ENCODE peak calls at places on chromosomes 1 and 21, in ten cellular contexts. One of them, this sample, is unnamed.

GRCh38 chr1:233679030-233679429 is 65.1 kb downstream of the KCNK1 start:
- DNase-seq in NCI-H2029: no peak
- DNase-seq in NCI-H1105 treated with DMSO at 0.1 percent for 48 hours: no peak
- DNase-seq in RWPE1: no peak
- DNase-seq in HT-29: no peak
- DNase-seq in GM23338: no peak
- DNase-seq in M059J: no peak
- DNase-seq in NCI-H774: no peak
- DNase-seq in activated T-cell treated with anti-CD3 and anti-CD28 coated beads for 1 hour: no peak
- DNase-seq in hepatocyte: no peak
- DNase-seq in this sample: no peak

GRCh38 chr21:36661511-36662309 is 37.2 kb upstream of the SIM2 start:
- DNase-seq in NCI-H1105 treated with DMSO at 0.1 percent for 48 hours: no peak
- DNase-seq in GM23338: peak; percentile 78
- DNase-seq in activated T-cell treated with anti-CD3 and anti-CD28 coated beads for 1 hour: no peak
- DNase-seq in RWPE1: peak; percentile 11
- DNase-seq in HT-29: peak; percentile 55
- DNase-seq in NCI-H2029: peak; percentile 36
- DNase-seq in NCI-H774: peak; percentile 21
- DNase-seq in M059J: peak; percentile 65
- DNase-seq in hepatocyte: peak; percentile 43
- DNase-seq in this sample: no peak

GRCh38 chr21:38984568-38984967 is 178.8 kb downstream of the ETS2 start:
- DNase-seq in hepatocyte: no peak
- DNase-seq in M059J: no peak
- DNase-seq in NCI-H774: no peak
- DNase-seq in HT-29: no peak
- DNase-seq in NCI-H1105 treated with DMSO at 0.1 percent for 48 hours: no peak
- DNase-seq in activated T-cell treated with anti-CD3 and anti-CD28 coated beads for 1 hour: no peak
- DNase-seq in NCI-H2029: no peak
- DNase-seq in GM23338: no peak
- DNase-seq in RWPE1: no peak
- DNase-seq in this sample: no peak

GRCh38 chr1:116373451-116374339 is 651 bp downstream of the ATP1A1 start:
- DNase-seq in NCI-H774: peak; percentile 16
- DNase-seq in NCI-H2029: no peak
- DNase-seq in NCI-H1105 treated with DMSO at 0.1 percent for 48 hours: peak; percentile 48
- DNase-seq in hepatocyte: peak; percentile 68
- DNase-seq in RWPE1: no peak
- DNase-seq in HT-29: peak; percentile 52
- DNase-seq in M059J: peak; percentile 65
- DNase-seq in GM23338: peak; percentile 72
- DNase-seq in activated T-cell treated with anti-CD3 and anti-CD28 coated beads for 1 hour: peak; percentile 45
- DNase-seq in this sample: peak; percentile 62

GRCh38 chr1:219574484-219575087 is 38.3 kb downstream of the ZC3H11B start:
- DNase-seq in NCI-H2029: no peak
- DNase-seq in hepatocyte: no peak
- DNase-seq in NCI-H774: no peak
- DNase-seq in RWPE1: no peak
- DNase-seq in NCI-H1105 treated with DMSO at 0.1 percent for 48 hours: no peak
- DNase-seq in GM23338: peak; percentile 23
- DNase-seq in HT-29: no peak
- DNase-seq in activated T-cell treated with anti-CD3 and anti-CD28 coated beads for 1 hour: no peak
- DNase-seq in M059J: no peak
- DNase-seq in this sample: no peak

GRCh38 chr1:15848143-15848928 is 829 bp downstream of the SPEN start:
- DNase-seq in NCI-H774: no peak
- DNase-seq in RWPE1: no peak
- DNase-seq in NCI-H2029: no peak
- DNase-seq in HT-29: peak; percentile 39
- DNase-seq in NCI-H1105 treated with DMSO at 0.1 percent for 48 hours: peak; percentile 40
- DNase-seq in activated T-cell treated with anti-CD3 and anti-CD28 coated beads for 1 hour: peak; percentile 40
- DNase-seq in GM23338: peak; percentile 65
- DNase-seq in hepatocyte: peak; percentile 58
- DNase-seq in M059J: peak; percentile 54
- DNase-seq in this sample: peak; percentile 29

GRCh38 chr1:172917972-172918371 is 132.8 kb downstream of the TNFSF18 start:
- DNase-seq in NCI-H1105 treated with DMSO at 0.1 percent for 48 hours: no peak
- DNase-seq in RWPE1: peak; percentile 97
- DNase-seq in GM23338: no peak
- DNase-seq in HT-29: no peak
- DNase-seq in NCI-H774: no peak
- DNase-seq in hepatocyte: peak; percentile 45
- DNase-seq in NCI-H2029: no peak
- DNase-seq in M059J: peak; percentile 99
- DNase-seq in activated T-cell treated with anti-CD3 and anti-CD28 coated beads for 1 hour: no peak
- DNase-seq in this sample: no peak

GRCh38 chr21:29904359-29905282 is 35.2 kb downstream of the GRIK1 start:
- DNase-seq in M059J: peak; percentile 17
- DNase-seq in activated T-cell treated with anti-CD3 and anti-CD28 coated beads for 1 hour: no peak
- DNase-seq in RWPE1: peak; percentile 12
- DNase-seq in HT-29: no peak
- DNase-seq in NCI-H1105 treated with DMSO at 0.1 percent for 48 hours: no peak
- DNase-seq in NCI-H2029: no peak
- DNase-seq in GM23338: peak; percentile 17
- DNase-seq in NCI-H774: no peak
- DNase-seq in hepatocyte: no peak
- DNase-seq in this sample: no peak

GRCh38 chr21:41711416-41712023 is 55.3 kb downstream of the RIPK4 start:
- DNase-seq in M059J: no peak
- DNase-seq in activated T-cell treated with anti-CD3 and anti-CD28 coated beads for 1 hour: no peak
- DNase-seq in RWPE1: no peak
- DNase-seq in NCI-H1105 treated with DMSO at 0.1 percent for 48 hours: no peak
- DNase-seq in GM23338: no peak
- DNase-seq in hepatocyte: no peak
- DNase-seq in HT-29: peak; percentile 56
- DNase-seq in NCI-H774: no peak
- DNase-seq in NCI-H2029: no peak
- DNase-seq in this sample: no peak

GRCh38 chr1:157099633-157100009 is at the start of gene ETV3L:
- DNase-seq in NCI-H1105 treated with DMSO at 0.1 percent for 48 hours: no peak
- DNase-seq in hepatocyte: no peak
- DNase-seq in HT-29: no peak
- DNase-seq in M059J: no peak
- DNase-seq in RWPE1: no peak
- DNase-seq in activated T-cell treated with anti-CD3 and anti-CD28 coated beads for 1 hour: no peak
- DNase-seq in NCI-H774: no peak
- DNase-seq in GM23338: no peak
- DNase-seq in NCI-H2029: no peak
- DNase-seq in this sample: no peak

GRCh38 chr1:218739426-218739825 is 394.3 kb downstream of the TGFB2 start:
- DNase-seq in NCI-H774: no peak
- DNase-seq in NCI-H1105 treated with DMSO at 0.1 percent for 48 hours: no peak
- DNase-seq in HT-29: no peak
- DNase-seq in RWPE1: no peak
- DNase-seq in activated T-cell treated with anti-CD3 and anti-CD28 coated beads for 1 hour: no peak
- DNase-seq in M059J: no peak
- DNase-seq in GM23338: no peak
- DNase-seq in hepatocyte: no peak
- DNase-seq in NCI-H2029: no peak
- DNase-seq in this sample: no peak

GRCh38 chr1:58652351-58653184 is 47.3 kb downstream of the MYSM1 start:
- DNase-seq in activated T-cell treated with anti-CD3 and anti-CD28 coated beads for 1 hour: peak; percentile 36
- DNase-seq in NCI-H1105 treated with DMSO at 0.1 percent for 48 hours: peak; percentile 82
- DNase-seq in M059J: peak; percentile 75
- DNase-seq in NCI-H774: peak; percentile 64
- DNase-seq in NCI-H2029: peak; percentile 84
- DNase-seq in GM23338: peak; percentile 90
- DNase-seq in hepatocyte: peak; percentile 90
- DNase-seq in HT-29: peak; percentile 77
- DNase-seq in RWPE1: peak; percentile 66
- DNase-seq in this sample: peak; percentile 81

GRCh38 chr1:179817789-179818188 is 59.8 kb downstream of the TOR1AIP2 start:
- DNase-seq in HT-29: no peak
- DNase-seq in GM23338: no peak
- DNase-seq in NCI-H1105 treated with DMSO at 0.1 percent for 48 hours: no peak
- DNase-seq in NCI-H774: no peak
- DNase-seq in hepatocyte: no peak
- DNase-seq in activated T-cell treated with anti-CD3 and anti-CD28 coated beads for 1 hour: no peak
- DNase-seq in RWPE1: no peak
- DNase-seq in NCI-H2029: no peak
- DNase-seq in M059J: peak; percentile 9
- DNase-seq in this sample: no peak

GRCh38 chr1:167670563-167670962 is 40.5 kb downstream of the RCSD1 start:
- DNase-seq in RWPE1: no peak
- DNase-seq in NCI-H774: no peak
- DNase-seq in M059J: no peak
- DNase-seq in NCI-H1105 treated with DMSO at 0.1 percent for 48 hours: no peak
- DNase-seq in HT-29: no peak
- DNase-seq in GM23338: no peak
- DNase-seq in NCI-H2029: no peak
- DNase-seq in hepatocyte: no peak
- DNase-seq in activated T-cell treated with anti-CD3 and anti-CD28 coated beads for 1 hour: no peak
- DNase-seq in this sample: no peak

GRCh38 chr1:230867119-230867902 is 1.0 kb downstream of the C1orf198 start:
- DNase-seq in GM23338: no peak
- DNase-seq in RWPE1: no peak
- DNase-seq in NCI-H2029: no peak
- DNase-seq in NCI-H1105 treated with DMSO at 0.1 percent for 48 hours: no peak
- DNase-seq in NCI-H774: no peak
- DNase-seq in hepatocyte: no peak
- DNase-seq in activated T-cell treated with anti-CD3 and anti-CD28 coated beads for 1 hour: no peak
- DNase-seq in M059J: peak; percentile 58
- DNase-seq in HT-29: peak; percentile 51
- DNase-seq in this sample: no peak

GRCh38 chr1:205791568-205792180 is 16.4 kb upstream of the RAB29 start:
- DNase-seq in NCI-H2029: no peak
- DNase-seq in activated T-cell treated with anti-CD3 and anti-CD28 coated beads for 1 hour: peak; percentile 53
- DNase-seq in M059J: peak; percentile 67
- DNase-seq in NCI-H774: peak; percentile 30
- DNase-seq in hepatocyte: peak; percentile 77
- DNase-seq in HT-29: peak; percentile 83
- DNase-seq in RWPE1: peak; percentile 88
- DNase-seq in NCI-H1105 treated with DMSO at 0.1 percent for 48 hours: peak; percentile 53
- DNase-seq in GM23338: peak; percentile 81
- DNase-seq in this sample: peak; percentile 36

GRCh38 chr1:1562556-1563195 is 12.0 kb downstream of the SSU72 start:
- DNase-seq in RWPE1: no peak
- DNase-seq in NCI-H774: no peak
- DNase-seq in GM23338: no peak
- DNase-seq in activated T-cell treated with anti-CD3 and anti-CD28 coated beads for 1 hour: no peak
- DNase-seq in NCI-H1105 treated with DMSO at 0.1 percent for 48 hours: no peak
- DNase-seq in HT-29: no peak
- DNase-seq in hepatocyte: no peak
- DNase-seq in NCI-H2029: no peak
- DNase-seq in M059J: no peak
- DNase-seq in this sample: no peak

GRCh38 chr21:33212159-33212851 is 17.4 kb upstream of the IFNAR2 start:
- DNase-seq in activated T-cell treated with anti-CD3 and anti-CD28 coated beads for 1 hour: no peak
- DNase-seq in NCI-H774: no peak
- DNase-seq in NCI-H1105 treated with DMSO at 0.1 percent for 48 hours: no peak
- DNase-seq in HT-29: no peak
- DNase-seq in NCI-H2029: no peak
- DNase-seq in M059J: no peak
- DNase-seq in hepatocyte: peak; percentile 56
- DNase-seq in RWPE1: no peak
- DNase-seq in GM23338: no peak
- DNase-seq in this sample: no peak

GRCh38 chr1:151513626-151514101 is 2.5 kb downstream of the CGN start:
- DNase-seq in GM23338: peak; percentile 62
- DNase-seq in RWPE1: peak; percentile 57
- DNase-seq in HT-29: peak; percentile 98
- DNase-seq in M059J: no peak
- DNase-seq in NCI-H2029: peak; percentile 86
- DNase-seq in hepatocyte: peak; percentile 88
- DNase-seq in activated T-cell treated with anti-CD3 and anti-CD28 coated beads for 1 hour: no peak
- DNase-seq in NCI-H774: no peak
- DNase-seq in NCI-H1105 treated with DMSO at 0.1 percent for 48 hours: no peak
- DNase-seq in this sample: no peak

GRCh38 chr1:20086800-20087199 is 16.8 kb downstream of the PLA2G5 start:
- DNase-seq in RWPE1: no peak
- DNase-seq in hepatocyte: no peak
- DNase-seq in NCI-H774: no peak
- DNase-seq in NCI-H2029: no peak
- DNase-seq in NCI-H1105 treated with DMSO at 0.1 percent for 48 hours: no peak
- DNase-seq in HT-29: no peak
- DNase-seq in activated T-cell treated with anti-CD3 and anti-CD28 coated beads for 1 hour: no peak
- DNase-seq in GM23338: no peak
- DNase-seq in M059J: no peak
- DNase-seq in this sample: no peak

GRCh38 chr1:246513619-246514343 is 6.7 kb upstream of the SMYD3 start:
- DNase-seq in GM23338: no peak
- DNase-seq in M059J: no peak
- DNase-seq in RWPE1: no peak
- DNase-seq in NCI-H1105 treated with DMSO at 0.1 percent for 48 hours: no peak
- DNase-seq in NCI-H774: no peak
- DNase-seq in hepatocyte: no peak
- DNase-seq in activated T-cell treated with anti-CD3 and anti-CD28 coated beads for 1 hour: no peak
- DNase-seq in HT-29: no peak
- DNase-seq in NCI-H2029: no peak
- DNase-seq in this sample: no peak

GRCh38 chr1:76176020-76176419 is 101.5 kb downstream of the ST6GALNAC3 start:
- DNase-seq in M059J: no peak
- DNase-seq in RWPE1: no peak
- DNase-seq in activated T-cell treated with anti-CD3 and anti-CD28 coated beads for 1 hour: no peak
- DNase-seq in NCI-H1105 treated with DMSO at 0.1 percent for 48 hours: no peak
- DNase-seq in NCI-H2029: no peak
- DNase-seq in GM23338: no peak
- DNase-seq in hepatocyte: no peak
- DNase-seq in HT-29: no peak
- DNase-seq in NCI-H774: no peak
- DNase-seq in this sample: no peak

GRCh38 chr1:93958351-93959101 is 49.3 kb upstream of the GCLM start:
- DNase-seq in hepatocyte: no peak
- DNase-seq in RWPE1: no peak
- DNase-seq in GM23338: no peak
- DNase-seq in HT-29: no peak
- DNase-seq in activated T-cell treated with anti-CD3 and anti-CD28 coated beads for 1 hour: no peak
- DNase-seq in M059J: no peak
- DNase-seq in NCI-H774: no peak
- DNase-seq in NCI-H1105 treated with DMSO at 0.1 percent for 48 hours: no peak
- DNase-seq in NCI-H2029: no peak
- DNase-seq in this sample: no peak

GRCh38 chr21:33031562-33031961 is 5.8 kb downstream of the OLIG2 start:
- DNase-seq in M059J: no peak
- DNase-seq in NCI-H1105 treated with DMSO at 0.1 percent for 48 hours: no peak
- DNase-seq in activated T-cell treated with anti-CD3 and anti-CD28 coated beads for 1 hour: no peak
- DNase-seq in HT-29: no peak
- DNase-seq in GM23338: no peak
- DNase-seq in NCI-H774: no peak
- DNase-seq in RWPE1: no peak
- DNase-seq in NCI-H2029: no peak
- DNase-seq in hepatocyte: no peak
- DNase-seq in this sample: peak; percentile 10

GRCh38 chr1:3333903-3334302 is 120.6 kb upstream of the ARHGEF16 start:
- DNase-seq in NCI-H774: no peak
- DNase-seq in hepatocyte: no peak
- DNase-seq in M059J: no peak
- DNase-seq in activated T-cell treated with anti-CD3 and anti-CD28 coated beads for 1 hour: no peak
- DNase-seq in NCI-H2029: no peak
- DNase-seq in RWPE1: no peak
- DNase-seq in GM23338: no peak
- DNase-seq in HT-29: no peak
- DNase-seq in NCI-H1105 treated with DMSO at 0.1 percent for 48 hours: no peak
- DNase-seq in this sample: peak; percentile 40

GRCh38 chr1:34740161-34740875 is 14.5 kb upstream of the GJB5 start:
- DNase-seq in M059J: peak; percentile 53
- DNase-seq in activated T-cell treated with anti-CD3 and anti-CD28 coated beads for 1 hour: no peak
- DNase-seq in GM23338: peak; percentile 68
- DNase-seq in NCI-H1105 treated with DMSO at 0.1 percent for 48 hours: no peak
- DNase-seq in NCI-H774: peak; percentile 71
- DNase-seq in NCI-H2029: no peak
- DNase-seq in hepatocyte: peak; percentile 70
- DNase-seq in RWPE1: no peak
- DNase-seq in HT-29: peak; percentile 34
- DNase-seq in this sample: no peak